ENCODE peak calls at places on chromosomes 11 and 22, in nine cellular contexts. One of them, this sample, is unnamed.

GRCh38 chr22:44210721-44211120 is 30.0 kb downstream of the PARVG start:
- DNase-seq in left ventricle myocardium inferior: no peak
- DNase-seq in suprapubic skin: no peak
- DNase-seq in cardiac fibroblast: peak
- DNase-seq in coronary artery: peak
- DNase-seq in fibroblast of pulmonary artery: peak
- DNase-seq in HFF-Myc: no peak
- DNase-seq in fibroblast of the aortic adventitia: peak
- DNase-seq in astrocyte of the cerebellum: peak
- DNase-seq in this sample: peak

GRCh38 chr11:134418119-134418840 is 6.2 kb upstream of the B3GAT1 start:
- DNase-seq in left ventricle myocardium inferior: no peak
- DNase-seq in suprapubic skin: no peak
- DNase-seq in cardiac fibroblast: peak
- DNase-seq in coronary artery: no peak
- DNase-seq in fibroblast of pulmonary artery: peak
- DNase-seq in HFF-Myc: peak
- DNase-seq in fibroblast of the aortic adventitia: peak
- DNase-seq in astrocyte of the cerebellum: no peak
- DNase-seq in this sample: no peak

GRCh38 chr11:68461284-68461861 is 821 bp downstream of the PPP6R3 start:
- DNase-seq in left ventricle myocardium inferior: no peak
- DNase-seq in suprapubic skin: no peak
- DNase-seq in cardiac fibroblast: peak
- DNase-seq in coronary artery: no peak
- DNase-seq in fibroblast of pulmonary artery: peak
- DNase-seq in HFF-Myc: no peak
- DNase-seq in fibroblast of the aortic adventitia: no peak
- DNase-seq in astrocyte of the cerebellum: no peak
- DNase-seq in this sample: peak

GRCh38 chr11:58788355-58789023 is 56.0 kb downstream of the GLYATL2 start:
- DNase-seq in left ventricle myocardium inferior: no peak
- DNase-seq in suprapubic skin: no peak
- DNase-seq in cardiac fibroblast: peak
- DNase-seq in coronary artery: no peak
- DNase-seq in fibroblast of pulmonary artery: peak
- DNase-seq in HFF-Myc: peak
- DNase-seq in fibroblast of the aortic adventitia: peak
- DNase-seq in astrocyte of the cerebellum: peak
- DNase-seq in this sample: peak

GRCh38 chr11:10450451-10451398 is 4.3 kb upstream of the AMPD3 start:
- DNase-seq in left ventricle myocardium inferior: peak
- DNase-seq in suprapubic skin: no peak
- DNase-seq in cardiac fibroblast: no peak
- DNase-seq in coronary artery: no peak
- DNase-seq in fibroblast of pulmonary artery: peak
- DNase-seq in HFF-Myc: no peak
- DNase-seq in fibroblast of the aortic adventitia: no peak
- DNase-seq in astrocyte of the cerebellum: no peak
- DNase-seq in this sample: peak

GRCh38 chr11:129457321-129457720 is 81.7 kb downstream of the BARX2 start:
- DNase-seq in left ventricle myocardium inferior: no peak
- DNase-seq in suprapubic skin: no peak
- DNase-seq in cardiac fibroblast: no peak
- DNase-seq in coronary artery: no peak
- DNase-seq in fibroblast of pulmonary artery: no peak
- DNase-seq in HFF-Myc: no peak
- DNase-seq in fibroblast of the aortic adventitia: no peak
- DNase-seq in astrocyte of the cerebellum: no peak
- DNase-seq in this sample: no peak

GRCh38 chr11:1564535-1565172 is 7.4 kb downstream of the DUSP8 start:
- DNase-seq in left ventricle myocardium inferior: peak
- DNase-seq in suprapubic skin: peak
- DNase-seq in cardiac fibroblast: peak
- DNase-seq in coronary artery: no peak
- DNase-seq in fibroblast of pulmonary artery: peak
- DNase-seq in HFF-Myc: peak
- DNase-seq in fibroblast of the aortic adventitia: peak
- DNase-seq in astrocyte of the cerebellum: peak
- DNase-seq in this sample: peak

GRCh38 chr11:72240461-72241289 is 3.3 kb downstream of the PHOX2A start:
- DNase-seq in left ventricle myocardium inferior: no peak
- DNase-seq in suprapubic skin: peak
- DNase-seq in cardiac fibroblast: no peak
- DNase-seq in coronary artery: no peak
- DNase-seq in fibroblast of pulmonary artery: no peak
- DNase-seq in HFF-Myc: no peak
- DNase-seq in fibroblast of the aortic adventitia: peak
- DNase-seq in astrocyte of the cerebellum: no peak
- DNase-seq in this sample: no peak

GRCh38 chr11:73647459-73648100 is 1.2 kb downstream of the PLEKHB1 start:
- DNase-seq in left ventricle myocardium inferior: peak
- DNase-seq in suprapubic skin: peak
- DNase-seq in cardiac fibroblast: peak
- DNase-seq in coronary artery: peak
- DNase-seq in fibroblast of pulmonary artery: peak
- DNase-seq in HFF-Myc: peak
- DNase-seq in fibroblast of the aortic adventitia: peak
- DNase-seq in astrocyte of the cerebellum: peak
- DNase-seq in this sample: peak

GRCh38 chr11:88043149-88043548 is 132.1 kb downstream of the RAB38 start:
- DNase-seq in left ventricle myocardium inferior: no peak
- DNase-seq in suprapubic skin: no peak
- DNase-seq in cardiac fibroblast: no peak
- DNase-seq in coronary artery: no peak
- DNase-seq in fibroblast of pulmonary artery: no peak
- DNase-seq in HFF-Myc: no peak
- DNase-seq in fibroblast of the aortic adventitia: no peak
- DNase-seq in astrocyte of the cerebellum: no peak
- DNase-seq in this sample: no peak

GRCh38 chr11:16312242-16312641 is 44.1 kb downstream of the SOX6 start:
- DNase-seq in left ventricle myocardium inferior: no peak
- DNase-seq in suprapubic skin: no peak
- DNase-seq in cardiac fibroblast: no peak
- DNase-seq in coronary artery: no peak
- DNase-seq in fibroblast of pulmonary artery: no peak
- DNase-seq in HFF-Myc: no peak
- DNase-seq in fibroblast of the aortic adventitia: no peak
- DNase-seq in astrocyte of the cerebellum: no peak
- DNase-seq in this sample: no peak

GRCh38 chr22:39502789-39503464 is 837 bp downstream of the MIEF1 start:
- DNase-seq in left ventricle myocardium inferior: no peak
- DNase-seq in suprapubic skin: no peak
- DNase-seq in cardiac fibroblast: no peak
- DNase-seq in coronary artery: no peak
- DNase-seq in fibroblast of pulmonary artery: no peak
- DNase-seq in HFF-Myc: no peak
- DNase-seq in fibroblast of the aortic adventitia: no peak
- DNase-seq in astrocyte of the cerebellum: no peak
- DNase-seq in this sample: no peak

GRCh38 chr11:1335811-1336761 is 26.7 kb upstream of the TOLLIP start:
- DNase-seq in left ventricle myocardium inferior: peak
- DNase-seq in suprapubic skin: peak
- DNase-seq in cardiac fibroblast: peak
- DNase-seq in coronary artery: peak
- DNase-seq in fibroblast of pulmonary artery: peak
- DNase-seq in HFF-Myc: no peak
- DNase-seq in fibroblast of the aortic adventitia: peak
- DNase-seq in astrocyte of the cerebellum: no peak
- DNase-seq in this sample: peak

GRCh38 chr11:97703815-97704214 is 1314.0 kb downstream of the JRKL start:
- DNase-seq in left ventricle myocardium inferior: no peak
- DNase-seq in suprapubic skin: no peak
- DNase-seq in cardiac fibroblast: no peak
- DNase-seq in coronary artery: no peak
- DNase-seq in fibroblast of pulmonary artery: no peak
- DNase-seq in HFF-Myc: no peak
- DNase-seq in fibroblast of the aortic adventitia: no peak
- DNase-seq in astrocyte of the cerebellum: no peak
- DNase-seq in this sample: no peak

GRCh38 chr11:46127150-46127638 is 5.9 kb upstream of the PHF21A start:
- DNase-seq in left ventricle myocardium inferior: no peak
- DNase-seq in suprapubic skin: no peak
- DNase-seq in cardiac fibroblast: peak
- DNase-seq in coronary artery: no peak
- DNase-seq in fibroblast of pulmonary artery: peak
- DNase-seq in HFF-Myc: peak
- DNase-seq in fibroblast of the aortic adventitia: peak
- DNase-seq in astrocyte of the cerebellum: no peak
- DNase-seq in this sample: peak
- TF ChIP-seq CTCF in left ventricle myocardium inferior: peak
- TF ChIP-seq CTCF in suprapubic skin: peak
- TF ChIP-seq CTCF in cardiac fibroblast: peak
- TF ChIP-seq CTCF in coronary artery: no peak
- TF ChIP-seq CTCF in fibroblast of pulmonary artery: peak
- TF ChIP-seq CTCF in HFF-Myc: peak
- TF ChIP-seq CTCF in fibroblast of the aortic adventitia: peak
- TF ChIP-seq CTCF in astrocyte of the cerebellum: peak
- TF ChIP-seq CTCF in this sample: peak

GRCh38 chr11:102117472-102118113 is 7.3 kb downstream of the YAP1 start:
- DNase-seq in left ventricle myocardium inferior: no peak
- DNase-seq in suprapubic skin: no peak
- DNase-seq in cardiac fibroblast: peak
- DNase-seq in coronary artery: no peak
- DNase-seq in fibroblast of pulmonary artery: peak
- DNase-seq in HFF-Myc: no peak
- DNase-seq in fibroblast of the aortic adventitia: peak
- DNase-seq in astrocyte of the cerebellum: no peak
- DNase-seq in this sample: peak

GRCh38 chr11:102112654-102112926 is 2.3 kb downstream of the YAP1 start:
- DNase-seq in left ventricle myocardium inferior: no peak
- DNase-seq in suprapubic skin: no peak
- DNase-seq in cardiac fibroblast: no peak
- DNase-seq in coronary artery: no peak
- DNase-seq in fibroblast of pulmonary artery: no peak
- DNase-seq in HFF-Myc: no peak
- DNase-seq in fibroblast of the aortic adventitia: no peak
- DNase-seq in astrocyte of the cerebellum: no peak
- DNase-seq in this sample: no peak

GRCh38 chr11:102116453-102117205 is 6.4 kb downstream of the YAP1 start:
- DNase-seq in left ventricle myocardium inferior: no peak
- DNase-seq in suprapubic skin: no peak
- DNase-seq in cardiac fibroblast: peak
- DNase-seq in coronary artery: no peak
- DNase-seq in fibroblast of pulmonary artery: peak
- DNase-seq in HFF-Myc: no peak
- DNase-seq in fibroblast of the aortic adventitia: peak
- DNase-seq in astrocyte of the cerebellum: no peak
- DNase-seq in this sample: no peak

GRCh38 chr11:102114032-102114431 is 3.8 kb downstream of the YAP1 start:
- DNase-seq in left ventricle myocardium inferior: no peak
- DNase-seq in suprapubic skin: no peak
- DNase-seq in cardiac fibroblast: no peak
- DNase-seq in coronary artery: no peak
- DNase-seq in fibroblast of pulmonary artery: no peak
- DNase-seq in HFF-Myc: no peak
- DNase-seq in fibroblast of the aortic adventitia: no peak
- DNase-seq in astrocyte of the cerebellum: no peak
- DNase-seq in this sample: no peak

GRCh38 chr11:102115557-102115956 is 5.3 kb downstream of the YAP1 start:
- DNase-seq in left ventricle myocardium inferior: no peak
- DNase-seq in suprapubic skin: no peak
- DNase-seq in cardiac fibroblast: peak
- DNase-seq in coronary artery: no peak
- DNase-seq in fibroblast of pulmonary artery: peak
- DNase-seq in HFF-Myc: no peak
- DNase-seq in fibroblast of the aortic adventitia: peak
- DNase-seq in astrocyte of the cerebellum: no peak
- DNase-seq in this sample: peak
- H3K4me3 ChIP-seq in left ventricle myocardium inferior: no peak
- H3K4me3 ChIP-seq in suprapubic skin: no peak
- H3K4me3 ChIP-seq in cardiac fibroblast: no peak
- H3K4me3 ChIP-seq in coronary artery: peak
- H3K4me3 ChIP-seq in fibroblast of pulmonary artery: no peak
- H3K4me3 ChIP-seq in HFF-Myc: no peak
- H3K4me3 ChIP-seq in fibroblast of the aortic adventitia: no peak
- H3K4me3 ChIP-seq in astrocyte of the cerebellum: peak
- H3K4me3 ChIP-seq in this sample: no peak

DNA sequence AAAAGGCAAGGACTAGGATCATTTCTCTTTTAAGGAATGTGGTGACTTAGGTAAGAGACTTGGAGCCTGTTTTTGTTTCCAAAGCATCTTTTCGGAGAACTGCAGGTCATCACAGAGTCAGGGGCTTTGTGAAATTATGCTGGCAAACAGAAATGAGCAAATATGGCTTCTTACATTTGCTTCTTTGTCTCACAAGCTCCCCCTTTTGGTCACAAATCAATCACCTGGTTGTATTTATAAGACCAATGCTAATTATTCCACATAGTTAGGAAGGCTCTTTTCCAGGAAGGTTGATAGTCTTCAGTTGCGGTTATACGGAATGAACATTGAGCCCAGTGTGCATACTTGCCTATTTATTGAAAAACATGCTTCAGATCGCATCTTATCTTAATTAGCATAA is 34.6 kb upstream of the CEP126 start:
- DNase-seq in left ventricle myocardium inferior: no peak
- DNase-seq in suprapubic skin: no peak
- DNase-seq in cardiac fibroblast: peak
- DNase-seq in coronary artery: no peak
- DNase-seq in fibroblast of pulmonary artery: peak
- DNase-seq in HFF-Myc: peak
- DNase-seq in fibroblast of the aortic adventitia: peak
- DNase-seq in astrocyte of the cerebellum: peak
- DNase-seq in this sample: peak
- TF ChIP-seq CTCF in left ventricle myocardium inferior: no peak
- TF ChIP-seq CTCF in suprapubic skin: no peak
- TF ChIP-seq CTCF in cardiac fibroblast: peak
- TF ChIP-seq CTCF in coronary artery: no peak
- TF ChIP-seq CTCF in fibroblast of pulmonary artery: peak
- TF ChIP-seq CTCF in HFF-Myc: peak
- TF ChIP-seq CTCF in fibroblast of the aortic adventitia: peak
- TF ChIP-seq CTCF in astrocyte of the cerebellum: peak
- TF ChIP-seq CTCF in this sample: peak

DNA sequence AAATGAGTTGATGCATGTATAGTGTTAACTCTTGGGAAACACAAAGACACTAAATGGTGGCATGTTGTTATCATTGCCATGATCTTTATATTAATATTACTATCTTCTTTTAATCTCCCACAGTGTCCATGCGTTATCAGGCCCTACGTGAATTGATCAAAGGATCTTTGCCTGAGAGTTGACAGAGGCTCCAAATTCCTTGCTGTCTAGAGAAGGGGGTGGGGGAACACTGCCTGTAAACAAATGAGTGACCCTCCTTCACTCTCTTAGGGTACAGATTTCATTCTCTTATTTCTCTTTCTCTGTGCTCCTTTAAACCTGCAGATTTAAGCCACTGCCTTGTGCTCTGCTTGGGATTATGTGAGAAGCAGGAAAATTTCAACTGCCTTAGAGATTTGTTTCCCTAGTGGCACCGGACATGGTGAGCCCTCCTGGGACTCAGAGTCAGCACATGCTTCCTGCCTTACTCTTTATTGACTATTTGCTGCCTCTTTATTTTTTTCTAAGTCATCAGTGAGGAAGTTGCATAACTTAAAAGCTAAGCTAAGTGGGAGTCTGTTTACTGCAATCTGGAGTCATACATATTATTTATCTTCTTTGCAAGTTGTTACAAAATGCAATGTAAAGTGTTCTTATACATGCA is 122.9 kb downstream of the MAML2 start:
- DNase-seq in left ventricle myocardium inferior: no peak
- DNase-seq in suprapubic skin: no peak
- DNase-seq in cardiac fibroblast: peak
- DNase-seq in coronary artery: no peak
- DNase-seq in fibroblast of pulmonary artery: peak
- DNase-seq in HFF-Myc: no peak
- DNase-seq in fibroblast of the aortic adventitia: no peak
- DNase-seq in astrocyte of the cerebellum: no peak
- DNase-seq in this sample: no peak
- H3K4me3 ChIP-seq in left ventricle myocardium inferior: no peak
- H3K4me3 ChIP-seq in suprapubic skin: no peak
- H3K4me3 ChIP-seq in cardiac fibroblast: no peak
- H3K4me3 ChIP-seq in coronary artery: no peak
- H3K4me3 ChIP-seq in fibroblast of pulmonary artery: no peak
- H3K4me3 ChIP-seq in HFF-Myc: no peak
- H3K4me3 ChIP-seq in fibroblast of the aortic adventitia: no peak
- H3K4me3 ChIP-seq in astrocyte of the cerebellum: no peak
- H3K4me3 ChIP-seq in this sample: no peak